ENCODE peak calls at places on chromosome 17, in five cellular contexts. K, G, S, Y and W are unnamed samples.

GRCh38 chr17:29250666-29251065 is 4.0 kb downstream of the CRYBA1 start:
- DNase-seq in K (no peak), G (peak; percentile 57), S (no peak), Y (peak; percentile 32), W (no peak)

GRCh38 chr17:27674335-27674734 is 43.3 kb downstream of the LGALS9 start:
- DNase-seq in K (no peak), G (no peak), S (no peak), Y (no peak), W (no peak)

GRCh38 chr17:1162116-1162855 is 17.5 kb downstream of the ABR start:
- DNase-seq in K (no peak), G (no peak), S (no peak), Y (no peak), W (no peak)

GRCh38 chr17:15261063-15261817 is 3.9 kb downstream of the PMP22 start:
- DNase-seq in K (no peak), G (no peak), S (no peak), Y (peak; percentile 62), W (peak; percentile 85)

GRCh38 chr17:52389632-52390031 is 231.1 kb upstream of the CA10 start:
- DNase-seq in K (no peak), G (no peak), S (no peak), Y (no peak), W (no peak)

GRCh38 chr17:5837055-5837491 is 233.1 kb upstream of the WSCD1 start:
- DNase-seq in K (no peak), G (peak; percentile 60), S (no peak), Y (peak; percentile 28), W (no peak)

GRCh38 chr17:32783602-32784001 is 93.3 kb downstream of the MYO1D start:
- DNase-seq in K (no peak), G (no peak), S (peak; percentile 74), Y (peak; percentile 61), W (peak; percentile 69)

GRCh38 chr17:17876959-17877547 is 40.3 kb upstream of the SREBF1 start:
- DNase-seq in K (no peak), G (no peak), S (no peak), Y (peak; percentile 27), W (no peak)

GRCh38 chr17:61409301-61410099 is 9.9 kb downstream of the TBX2 start:
- DNase-seq in K (peak; percentile 40), G (no peak), S (peak; percentile 43), Y (peak; percentile 96), W (peak; percentile 87)

GRCh38 chr17:39781814-39782213 is 44.1 kb downstream of the GRB7 start:
- DNase-seq in K (no peak), G (no peak), S (no peak), Y (no peak), W (no peak)

GRCh38 chr17:79811036-79811887 is 14.4 kb upstream of the CBX8 start:
- DNase-seq in K (no peak), G (no peak), S (peak; percentile 75), Y (peak; percentile 51), W (peak; percentile 57)

GRCh38 chr17:47649972-47650524 is 329 bp downstream of the KPNB1 start:
- DNase-seq in K (no peak), G (no peak), S (no peak), Y (no peak), W (peak; percentile 79)

GRCh38 chr17:41792835-41793748 is 6.6 kb upstream of the JUP start:
- DNase-seq in K (no peak), G (no peak), S (peak; percentile 37), Y (peak; percentile 71), W (peak; percentile 31)

GRCh38 chr17:10652984-10653680 is 4.0 kb downstream of the MYH3 start:
- DNase-seq in K (no peak), G (no peak), S (peak; percentile 58), Y (no peak), W (no peak)

GRCh38 chr17:49359990-49360795 is 1.9 kb downstream of the ZNF652 start:
- DNase-seq in K (no peak), G (no peak), S (no peak), Y (no peak), W (peak; percentile 6)

GRCh38 chr17:17563530-17563929 is 28.0 kb downstream of the PEMT start:
- DNase-seq in K (no peak), G (no peak), S (no peak), Y (no peak), W (no peak)

GRCh38 chr17:73474370-73474988 is 162.7 kb upstream of the CDC42EP4 start:
- DNase-seq in K (no peak), G (peak; percentile 8), S (no peak), Y (peak; percentile 61), W (no peak)

GRCh38 chr17:50944054-50944901 is 78.1 kb upstream of the TOB1 start:
- DNase-seq in K (peak; percentile 74), G (no peak), S (peak; percentile 64), Y (peak; percentile 55), W (peak; percentile 75)

GRCh38 chr17:27481327-27481726 is 25.1 kb downstream of the KSR1 start:
- DNase-seq in K (no peak), G (no peak), S (peak; percentile 30), Y (no peak), W (no peak)

GRCh38 chr17:57676543-57676942 is 68.6 kb downstream of the CCDC182 start:
- DNase-seq in K (no peak), G (no peak), S (no peak), Y (no peak), W (no peak)

GRCh38 chr17:16189791-16190348 is 25.5 kb downstream of the NCOR1 start:
- DNase-seq in K (no peak), G (no peak), S (no peak), Y (no peak), W (no peak)

GRCh38 chr17:1999557-2000251 is 25.4 kb downstream of the RTN4RL1 start:
- DNase-seq in K (no peak), G (no peak), S (peak; percentile 79), Y (peak; percentile 41), W (peak; percentile 79)

GRCh38 chr17:57494446-57494845 is 238.1 kb downstream of the MSI2 start:
- DNase-seq in K (no peak), G (no peak), S (no peak), Y (no peak), W (no peak)